ENCODE peak calls at places on chromosomes 2 and 18, in five cellular contexts. Q is HEK293T, B is GM12878, V is HepG2, I is H1. X is an unnamed sample.
A peak's percentile ranks its signal among the peaks of the same experiment; 100 is the strongest.

GRCh38 chr2:47309952-47310800 is 92.8 kb upstream of the MSH2 start:
- DNase-seq in Q (no peak), B (peak; percentile 100), V (peak; percentile 96), I (no peak), X (no peak)

GRCh38 chr2:40004336-40004735 is 225.3 kb upstream of the THUMPD2 start:
- DNase-seq in Q (no peak), B (no peak), V (no peak), I (no peak), X (no peak)

GRCh38 chr2:2763351-2763997 is 432.4 kb upstream of the MYT1L start:
- DNase-seq in Q (no peak), B (no peak), V (no peak), I (no peak), X (no peak)

GRCh38 chr2:241011296-241011600 is 12.8 kb downstream of the SNED1 start:
- DNase-seq in Q (no peak), B (no peak), V (no peak), I (no peak), X (no peak)

GRCh38 chr2:106366145-106366544 is 102.1 kb downstream of the RGPD3 start:
- DNase-seq in Q (no peak), B (no peak), V (no peak), I (no peak), X (no peak)

GRCh38 chr18:6256521-6256920 is 158.2 kb downstream of the L3MBTL4 start:
- DNase-seq in Q (no peak), B (no peak), V (no peak), I (no peak), X (no peak)

GRCh38 chr2:84963692-84964405 is 7.1 kb upstream of the KCMF1 start:
- DNase-seq in Q (no peak), B (no peak), V (peak; percentile 99), I (no peak), X (no peak)

GRCh38 chr2:152407204-152407721 is 72.3 kb downstream of the FMNL2 start:
- DNase-seq in Q (peak; percentile 60), B (peak; percentile 55), V (no peak), I (no peak), X (peak; percentile 48)

GRCh38 chr2:29072971-29073725 is 1.2 kb downstream of the PCARE start:
- DNase-seq in Q (no peak), B (no peak), V (no peak), I (no peak), X (no peak)

GRCh38 chr2:182946949-182947348 is 80.5 kb upstream of the FRZB start:
- DNase-seq in Q (peak; percentile 25), B (no peak), V (no peak), I (no peak), X (no peak)

GRCh38 chr2:238103465-238104070 is 3.4 kb downstream of the ESPNL start:
- DNase-seq in Q (no peak), B (no peak), V (no peak), I (no peak), X (no peak)

GRCh38 chr18:56196495-56197225 is 441.7 kb downstream of the TXNL1 start:
- DNase-seq in Q (no peak), B (no peak), V (no peak), I (no peak), X (no peak)

GRCh38 chr2:23385748-23386421 is 906 bp downstream of the KLHL29 start:
- DNase-seq in Q (peak; percentile 38), B (no peak), V (no peak), I (no peak), X (no peak)

GRCh38 chr2:11743846-11744553 is 2.4 kb upstream of the LPIN1 start:
- DNase-seq in Q (peak; percentile 91), B (peak; percentile 82), V (peak; percentile 90), I (peak; percentile 81), X (peak; percentile 97)

GRCh38 chr2:191352536-191352935 is 107.3 kb downstream of the MYO1B start:
- DNase-seq in Q (no peak), B (no peak), V (no peak), I (no peak), X (no peak)

GRCh38 chr2:152624805-152625204 is 92.5 kb downstream of the PRPF40A start:
- DNase-seq in Q (no peak), B (no peak), V (no peak), I (no peak), X (no peak)

GRCh38 chr18:2554671-2555070 is 16.6 kb downstream of the METTL4 start:
- DNase-seq in Q (no peak), B (no peak), V (no peak), I (no peak), X (no peak)

GRCh38 chr2:110099036-110099420 is 16.6 kb downstream of the MALL start:
- DNase-seq in Q (no peak), B (no peak), V (no peak), I (no peak), X (no peak)

GRCh38 chr18:73752546-73752945 is 395.1 kb downstream of the FBXO15 start:
- DNase-seq in Q (no peak), B (no peak), V (no peak), I (no peak), X (no peak)

GRCh38 chr2:68468801-68469200 is 1.4 kb downstream of the APLF start:
- DNase-seq in Q (no peak), B (no peak), V (no peak), I (no peak), X (no peak)

GRCh38 chr2:71466301-71467179 is 13.2 kb downstream of the DYSF start:
- DNase-seq in Q (peak; percentile 56), B (no peak), V (no peak), I (no peak), X (no peak)

GRCh38 chr2:170554278-170554955 is 160.7 kb upstream of the SP5 start:
- DNase-seq in Q (no peak), B (no peak), V (no peak), I (no peak), X (no peak)

GRCh38 chr2:38750011-38750792 is 959 bp downstream of the SRSF7 start:
- DNase-seq in Q (peak; percentile 27), B (no peak), V (no peak), I (no peak), X (no peak)

GRCh38 chr2:122805346-122805745 is 1049.9 kb downstream of the TSN start:
- DNase-seq in Q (no peak), B (no peak), V (no peak), I (no peak), X (no peak)
- TF ChIP-seq SUZ12 in Q (no peak), B (no peak), V (no peak), I (no peak), X (no peak)

GRCh38 chr2:137960223-137960622 is 4.0 kb upstream of the HNMT start:
- DNase-seq in Q (no peak), B (no peak), V (no peak), I (no peak), X (no peak)

GRCh38 chr2:137951606-137952005 is 12.7 kb upstream of the HNMT start:
- DNase-seq in Q (no peak), B (no peak), V (no peak), I (no peak), X (no peak)

GRCh38 chr2:137961602-137962001 is 2.7 kb upstream of the HNMT start:
- DNase-seq in Q (no peak), B (no peak), V (no peak), I (no peak), X (no peak)

GRCh38 chr2:137952586-137953129 is 11.6 kb upstream of the HNMT start:
- DNase-seq in Q (no peak), B (peak; percentile 43), V (no peak), I (no peak), X (no peak)

GRCh38 chr2:137957033-137957432 is 7.2 kb upstream of the HNMT start:
- DNase-seq in Q (no peak), B (no peak), V (peak; percentile 80), I (no peak), X (no peak)
- TF ChIP-seq SUZ12 in Q (no peak), B (no peak), V (no peak), I (no peak), X (no peak)

DNA sequence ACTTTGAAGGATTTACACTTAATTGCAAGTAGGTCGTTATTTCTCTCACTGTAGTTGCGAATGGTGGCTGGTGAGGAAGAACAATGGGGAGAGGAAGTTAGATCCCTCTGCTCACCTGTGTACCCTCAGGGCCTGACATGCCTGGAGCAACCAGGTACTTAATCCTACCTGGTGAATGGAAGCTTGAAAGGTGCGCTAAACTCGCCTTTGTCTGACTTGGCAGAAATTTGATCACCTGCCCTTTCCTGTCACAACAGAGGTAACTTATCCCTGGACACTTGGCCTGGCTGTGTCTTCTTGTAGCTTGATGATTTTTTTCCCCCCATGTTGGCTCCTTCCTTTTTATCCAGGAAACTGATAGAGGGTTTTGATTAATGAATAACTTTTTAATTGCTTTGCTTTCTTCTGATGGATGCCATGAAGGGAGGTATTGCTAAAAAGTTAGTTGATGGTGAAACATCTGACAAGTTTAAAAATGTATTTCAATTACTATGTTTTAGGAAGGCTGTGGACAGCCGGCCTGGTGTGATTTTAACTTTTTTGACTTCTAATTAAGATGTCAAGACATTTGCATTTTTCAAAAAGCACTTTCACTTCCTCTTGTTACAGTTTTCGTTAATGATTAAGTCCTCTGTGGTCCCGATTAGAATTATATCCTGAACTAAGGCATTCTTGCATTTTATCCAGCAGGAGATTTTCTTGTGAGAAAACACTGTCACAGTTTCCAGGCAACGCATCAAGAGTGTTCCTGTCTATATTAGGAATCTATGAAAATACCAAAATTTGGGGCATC is 9.2 kb downstream of the SGPP2 start:
- DNase-seq in Q (no peak), B (no peak), V (no peak), I (peak; percentile 64), X (no peak)
- TF ChIP-seq SUZ12 in Q (no peak), B (no peak), V (no peak), I (no peak), X (no peak)

GRCh38 chr2:9498210-9498609 is 23.9 kb downstream of the IAH1 start:
- DNase-seq in Q (no peak), B (no peak), V (no peak), I (no peak), X (no peak)
- TF ChIP-seq SUZ12 in Q (no peak), B (no peak), V (no peak), I (no peak), X (no peak)

X was measured in NT2/D1.